ENCODE peak calls at places on chromosomes 3 and 15, in eight cellular contexts. One of them, this sample, is unnamed.

GRCh38 chr3:119885746-119886530 is 104.0 kb downstream of the NR1I2 start:
- DNase-seq in ovary: no peak
- DNase-seq in cardiac fibroblast: no peak
- DNase-seq in upper lobe of right lung: no peak
- DNase-seq in uterus: no peak
- DNase-seq in progenitor cell of endocrine pancreas: no peak
- DNase-seq in A673: no peak
- DNase-seq in endothelial cell: no peak
- DNase-seq in this sample: no peak

GRCh38 chr3:195558602-195559001 is 15.5 kb upstream of the PPP1R2 start:
- DNase-seq in ovary: no peak
- DNase-seq in cardiac fibroblast: peak
- DNase-seq in upper lobe of right lung: no peak
- DNase-seq in uterus: no peak
- DNase-seq in progenitor cell of endocrine pancreas: no peak
- DNase-seq in A673: peak
- DNase-seq in endothelial cell: peak
- DNase-seq in this sample: no peak

GRCh38 chr3:66633564-66633963 is 132.7 kb upstream of the LRIG1 start:
- DNase-seq in ovary: no peak
- DNase-seq in cardiac fibroblast: peak
- DNase-seq in upper lobe of right lung: no peak
- DNase-seq in uterus: no peak
- DNase-seq in progenitor cell of endocrine pancreas: no peak
- DNase-seq in A673: peak
- DNase-seq in endothelial cell: peak
- DNase-seq in this sample: no peak

GRCh38 chr3:45026957-45027356 is 854 bp downstream of the CLEC3B start:
- DNase-seq in ovary: no peak
- DNase-seq in cardiac fibroblast: peak
- DNase-seq in upper lobe of right lung: no peak
- DNase-seq in uterus: peak
- DNase-seq in progenitor cell of endocrine pancreas: no peak
- DNase-seq in A673: no peak
- DNase-seq in endothelial cell: no peak
- DNase-seq in this sample: no peak

GRCh38 chr3:117399311-117400068 is 689.9 kb downstream of the TUSC7 start:
- DNase-seq in ovary: no peak
- DNase-seq in cardiac fibroblast: peak
- DNase-seq in upper lobe of right lung: no peak
- DNase-seq in uterus: no peak
- DNase-seq in progenitor cell of endocrine pancreas: no peak
- DNase-seq in A673: no peak
- DNase-seq in endothelial cell: no peak
- DNase-seq in this sample: no peak

GRCh38 chr3:126551066-126551838 is 7.5 kb downstream of the C3orf22 start:
- DNase-seq in ovary: no peak
- DNase-seq in cardiac fibroblast: no peak
- DNase-seq in upper lobe of right lung: peak
- DNase-seq in uterus: peak
- DNase-seq in progenitor cell of endocrine pancreas: peak
- DNase-seq in A673: no peak
- DNase-seq in endothelial cell: peak
- DNase-seq in this sample: no peak

GRCh38 chr3:37506968-37507535 is 332.7 kb upstream of the LRRFIP2 start:
- DNase-seq in ovary: no peak
- DNase-seq in cardiac fibroblast: no peak
- DNase-seq in upper lobe of right lung: no peak
- DNase-seq in uterus: no peak
- DNase-seq in progenitor cell of endocrine pancreas: no peak
- DNase-seq in A673: no peak
- DNase-seq in endothelial cell: no peak
- DNase-seq in this sample: no peak

GRCh38 chr3:123021986-123022510 is 5.5 kb downstream of the SEMA5B start:
- DNase-seq in ovary: no peak
- DNase-seq in cardiac fibroblast: no peak
- DNase-seq in upper lobe of right lung: no peak
- DNase-seq in uterus: no peak
- DNase-seq in progenitor cell of endocrine pancreas: no peak
- DNase-seq in A673: no peak
- DNase-seq in endothelial cell: no peak
- DNase-seq in this sample: no peak

GRCh38 chr3:8632402-8633237 is 12.0 kb downstream of the SSUH2 start:
- DNase-seq in ovary: no peak
- DNase-seq in cardiac fibroblast: no peak
- DNase-seq in upper lobe of right lung: no peak
- DNase-seq in uterus: no peak
- DNase-seq in progenitor cell of endocrine pancreas: no peak
- DNase-seq in A673: no peak
- DNase-seq in endothelial cell: no peak
- DNase-seq in this sample: no peak

GRCh38 chr3:81554348-81554747 is 207.1 kb downstream of the GBE1 start:
- DNase-seq in ovary: no peak
- DNase-seq in cardiac fibroblast: peak
- DNase-seq in upper lobe of right lung: no peak
- DNase-seq in uterus: no peak
- DNase-seq in progenitor cell of endocrine pancreas: no peak
- DNase-seq in A673: no peak
- DNase-seq in endothelial cell: no peak
- DNase-seq in this sample: no peak

GRCh38 chr15:39381517-39381916 is 199.4 kb upstream of the THBS1 start:
- DNase-seq in ovary: no peak
- DNase-seq in cardiac fibroblast: peak
- DNase-seq in upper lobe of right lung: no peak
- DNase-seq in uterus: no peak
- DNase-seq in progenitor cell of endocrine pancreas: no peak
- DNase-seq in A673: no peak
- DNase-seq in endothelial cell: no peak
- DNase-seq in this sample: no peak

GRCh38 chr3:120145498-120146285 is 51.4 kb upstream of the GSK3B start:
- DNase-seq in ovary: no peak
- DNase-seq in cardiac fibroblast: peak
- DNase-seq in upper lobe of right lung: no peak
- DNase-seq in uterus: no peak
- DNase-seq in progenitor cell of endocrine pancreas: no peak
- DNase-seq in A673: peak
- DNase-seq in endothelial cell: no peak
- DNase-seq in this sample: no peak

GRCh38 chr3:129428382-129429079 is at the start of gene EFCAB12:
- DNase-seq in ovary: peak
- DNase-seq in cardiac fibroblast: peak
- DNase-seq in upper lobe of right lung: peak
- DNase-seq in uterus: peak
- DNase-seq in progenitor cell of endocrine pancreas: peak
- DNase-seq in A673: peak
- DNase-seq in endothelial cell: peak
- DNase-seq in this sample: peak

GRCh38 chr3:124986153-124987143 is 51.9 kb upstream of the MUC13 start:
- DNase-seq in ovary: no peak
- DNase-seq in cardiac fibroblast: peak
- DNase-seq in upper lobe of right lung: no peak
- DNase-seq in uterus: no peak
- DNase-seq in progenitor cell of endocrine pancreas: no peak
- DNase-seq in A673: peak
- DNase-seq in endothelial cell: peak
- DNase-seq in this sample: peak

GRCh38 chr3:109336272-109336957 is 931 bp downstream of the DPPA4 start:
- DNase-seq in ovary: no peak
- DNase-seq in cardiac fibroblast: peak
- DNase-seq in upper lobe of right lung: no peak
- DNase-seq in uterus: no peak
- DNase-seq in progenitor cell of endocrine pancreas: no peak
- DNase-seq in A673: no peak
- DNase-seq in endothelial cell: peak
- DNase-seq in this sample: peak

GRCh38 chr15:80689297-80689696 is 5.8 kb upstream of the ABHD17C start:
- DNase-seq in ovary: no peak
- DNase-seq in cardiac fibroblast: no peak
- DNase-seq in upper lobe of right lung: no peak
- DNase-seq in uterus: no peak
- DNase-seq in progenitor cell of endocrine pancreas: no peak
- DNase-seq in A673: no peak
- DNase-seq in endothelial cell: no peak
- DNase-seq in this sample: no peak

GRCh38 chr15:55710286-55710685 is 32.7 kb downstream of the PRTG start:
- DNase-seq in ovary: no peak
- DNase-seq in cardiac fibroblast: no peak
- DNase-seq in upper lobe of right lung: no peak
- DNase-seq in uterus: no peak
- DNase-seq in progenitor cell of endocrine pancreas: no peak
- DNase-seq in A673: peak
- DNase-seq in endothelial cell: no peak
- DNase-seq in this sample: no peak

GRCh38 chr3:124351430-124352142 is 359.7 kb upstream of the ROPN1 start:
- DNase-seq in ovary: no peak
- DNase-seq in cardiac fibroblast: peak
- DNase-seq in upper lobe of right lung: no peak
- DNase-seq in uterus: no peak
- DNase-seq in progenitor cell of endocrine pancreas: no peak
- DNase-seq in A673: peak
- DNase-seq in endothelial cell: peak
- DNase-seq in this sample: peak

GRCh38 chr3:73018790-73019441 is 22.3 kb downstream of the PPP4R2 start:
- DNase-seq in ovary: no peak
- DNase-seq in cardiac fibroblast: no peak
- DNase-seq in upper lobe of right lung: no peak
- DNase-seq in uterus: no peak
- DNase-seq in progenitor cell of endocrine pancreas: no peak
- DNase-seq in A673: no peak
- DNase-seq in endothelial cell: no peak
- DNase-seq in this sample: no peak

GRCh38 chr3:13888576-13888975 is 8.7 kb upstream of the WNT7A start:
- DNase-seq in ovary: no peak
- DNase-seq in cardiac fibroblast: no peak
- DNase-seq in upper lobe of right lung: no peak
- DNase-seq in uterus: no peak
- DNase-seq in progenitor cell of endocrine pancreas: no peak
- DNase-seq in A673: no peak
- DNase-seq in endothelial cell: no peak
- DNase-seq in this sample: no peak

GRCh38 chr15:58694641-58695398 is 54.7 kb downstream of the ADAM10 start:
- DNase-seq in ovary: no peak
- DNase-seq in cardiac fibroblast: peak
- DNase-seq in upper lobe of right lung: no peak
- DNase-seq in uterus: no peak
- DNase-seq in progenitor cell of endocrine pancreas: no peak
- DNase-seq in A673: no peak
- DNase-seq in endothelial cell: no peak
- DNase-seq in this sample: no peak

GRCh38 chr3:107525101-107525953 is 2.6 kb downstream of the BBX start:
- DNase-seq in ovary: peak
- DNase-seq in cardiac fibroblast: peak
- DNase-seq in upper lobe of right lung: peak
- DNase-seq in uterus: no peak
- DNase-seq in progenitor cell of endocrine pancreas: peak
- DNase-seq in A673: peak
- DNase-seq in endothelial cell: peak
- DNase-seq in this sample: peak

GRCh38 chr15:73052679-73053397 is 575 bp downstream of the NEO1 start:
- DNase-seq in ovary: peak
- DNase-seq in cardiac fibroblast: peak
- DNase-seq in upper lobe of right lung: peak
- DNase-seq in uterus: peak
- DNase-seq in progenitor cell of endocrine pancreas: peak
- DNase-seq in A673: peak
- DNase-seq in endothelial cell: peak
- DNase-seq in this sample: peak

DNA sequence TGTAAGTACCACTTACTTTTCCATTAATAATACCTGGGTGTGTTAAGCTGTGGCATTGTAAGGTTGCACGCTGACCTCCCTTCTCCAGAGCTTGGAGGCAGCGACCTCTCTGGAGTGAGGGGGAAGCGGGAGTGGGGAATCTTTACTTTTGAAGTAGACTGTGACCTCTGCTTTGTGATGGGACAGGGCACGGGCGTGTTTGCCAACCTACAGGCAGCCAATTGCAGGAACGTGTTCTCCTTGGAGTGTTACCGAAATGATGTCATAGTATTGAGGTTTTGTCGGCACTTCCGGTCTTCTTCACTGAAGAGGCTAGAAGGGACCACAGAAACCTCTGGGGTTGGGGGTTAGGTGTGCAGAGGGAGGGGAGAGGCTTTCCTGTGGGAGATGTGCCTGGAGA is 227.3 kb upstream of the C2CD4B start:
- DNase-seq in ovary: no peak
- DNase-seq in cardiac fibroblast: peak
- DNase-seq in upper lobe of right lung: no peak
- DNase-seq in uterus: no peak
- DNase-seq in progenitor cell of endocrine pancreas: no peak
- DNase-seq in A673: no peak
- DNase-seq in endothelial cell: peak
- DNase-seq in this sample: peak
- TF ChIP-seq CTCF in ovary: no peak
- TF ChIP-seq CTCF in cardiac fibroblast: no peak
- TF ChIP-seq CTCF in upper lobe of right lung: no peak
- TF ChIP-seq CTCF in uterus: no peak
- TF ChIP-seq CTCF in progenitor cell of endocrine pancreas: peak
- TF ChIP-seq CTCF in A673: no peak
- TF ChIP-seq CTCF in endothelial cell: no peak
- TF ChIP-seq CTCF in this sample: no peak

GRCh38 chr15:69059170-69059943 is 44.9 kb downstream of the NOX5 start:
- DNase-seq in ovary: peak
- DNase-seq in cardiac fibroblast: peak
- DNase-seq in upper lobe of right lung: peak
- DNase-seq in uterus: peak
- DNase-seq in progenitor cell of endocrine pancreas: peak
- DNase-seq in A673: peak
- DNase-seq in endothelial cell: peak
- DNase-seq in this sample: peak
- TF ChIP-seq CTCF in ovary: peak
- TF ChIP-seq CTCF in cardiac fibroblast: peak
- TF ChIP-seq CTCF in upper lobe of right lung: peak
- TF ChIP-seq CTCF in uterus: peak
- TF ChIP-seq CTCF in progenitor cell of endocrine pancreas: peak
- TF ChIP-seq CTCF in A673: peak
- TF ChIP-seq CTCF in endothelial cell: peak
- TF ChIP-seq CTCF in this sample: peak

GRCh38 chr3:192212335-192212734 is 515.0 kb downstream of the FGF12 start:
- DNase-seq in ovary: no peak
- DNase-seq in cardiac fibroblast: no peak
- DNase-seq in upper lobe of right lung: no peak
- DNase-seq in uterus: no peak
- DNase-seq in progenitor cell of endocrine pancreas: no peak
- DNase-seq in A673: no peak
- DNase-seq in endothelial cell: no peak
- DNase-seq in this sample: no peak
- TF ChIP-seq CTCF in ovary: no peak
- TF ChIP-seq CTCF in cardiac fibroblast: peak
- TF ChIP-seq CTCF in upper lobe of right lung: no peak
- TF ChIP-seq CTCF in uterus: no peak
- TF ChIP-seq CTCF in progenitor cell of endocrine pancreas: peak
- TF ChIP-seq CTCF in A673: peak
- TF ChIP-seq CTCF in endothelial cell: peak
- TF ChIP-seq CTCF in this sample: peak

DNA sequence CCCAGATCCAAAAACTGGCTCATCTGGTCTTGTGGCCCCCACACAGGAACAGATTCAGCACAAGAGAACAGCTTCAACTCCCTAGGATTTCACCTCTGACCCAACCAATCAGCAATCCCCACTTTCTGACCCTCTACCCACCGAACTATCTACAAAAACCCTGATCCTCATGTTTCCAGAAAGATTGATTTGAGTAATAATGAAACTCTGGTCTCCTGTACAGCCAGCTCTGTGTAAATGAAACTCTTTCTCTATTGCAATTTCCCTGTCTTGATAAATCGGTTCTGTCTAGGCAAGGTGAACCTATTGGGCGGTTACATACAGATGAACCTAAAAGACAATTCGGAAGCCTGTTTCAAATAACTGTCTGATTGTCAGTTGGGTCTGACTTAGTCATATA is 847.6 kb upstream of the ALCAM start:
- DNase-seq in ovary: no peak
- DNase-seq in cardiac fibroblast: no peak
- DNase-seq in upper lobe of right lung: no peak
- DNase-seq in uterus: no peak
- DNase-seq in progenitor cell of endocrine pancreas: no peak
- DNase-seq in A673: no peak
- DNase-seq in endothelial cell: no peak
- DNase-seq in this sample: no peak
- TF ChIP-seq CTCF in ovary: no peak
- TF ChIP-seq CTCF in cardiac fibroblast: no peak
- TF ChIP-seq CTCF in upper lobe of right lung: no peak
- TF ChIP-seq CTCF in uterus: no peak
- TF ChIP-seq CTCF in progenitor cell of endocrine pancreas: no peak
- TF ChIP-seq CTCF in A673: no peak
- TF ChIP-seq CTCF in endothelial cell: no peak
- TF ChIP-seq CTCF in this sample: no peak

This sample was measured in neural crest cell.